ENCODE peak calls at places on chromosomes 6 and 20, in five cellular contexts. One of them, this sample, is unnamed.
A peak's percentile ranks its signal among the peaks of the same experiment; 100 is the strongest.

GRCh38 chr6:3453410-3453809 is 3.4 kb downstream of the SLC22A23 start:
- DNase-seq in AG09319: no peak
- DNase-seq in NB4: no peak
- DNase-seq in pancreas: no peak
- DNase-seq in transverse colon: no peak
- DNase-seq in this sample: no peak

GRCh38 chr6:36025932-36026327 is 1.5 kb upstream of the SLC26A8 start:
- DNase-seq in NB4: no peak
- DNase-seq in transverse colon: no peak
- DNase-seq in pancreas: no peak
- DNase-seq in AG09319: no peak
- DNase-seq in this sample: no peak

GRCh38 chr20:38373898-38374297 is 27.6 kb downstream of the LBP start:
- DNase-seq in AG09319: no peak
- DNase-seq in transverse colon: no peak
- DNase-seq in NB4: no peak
- DNase-seq in pancreas: no peak
- DNase-seq in this sample: no peak

GRCh38 chr6:154127638-154128037 is 88.6 kb downstream of the OPRM1 start:
- DNase-seq in NB4: no peak
- DNase-seq in AG09319: no peak
- DNase-seq in transverse colon: no peak
- DNase-seq in pancreas: no peak
- DNase-seq in this sample: no peak

GRCh38 chr6:42369568-42369967 is 82.2 kb downstream of the TRERF1 start:
- DNase-seq in transverse colon: peak; percentile 52
- DNase-seq in AG09319: no peak
- DNase-seq in pancreas: no peak
- DNase-seq in NB4: peak; percentile 61
- DNase-seq in this sample: no peak

GRCh38 chr20:33291830-33292355 is 8.9 kb downstream of the BPIFB1 start:
- DNase-seq in NB4: peak; percentile 52
- DNase-seq in transverse colon: peak; percentile 33
- DNase-seq in pancreas: peak; percentile 60
- DNase-seq in AG09319: no peak
- DNase-seq in this sample: peak; percentile 52

GRCh38 chr20:31566658-31567379 is 38.3 kb upstream of the ID1 start:
- DNase-seq in NB4: no peak
- DNase-seq in AG09319: no peak
- DNase-seq in pancreas: peak; percentile 47
- DNase-seq in transverse colon: peak; percentile 44
- DNase-seq in this sample: no peak

GRCh38 chr20:47003223-47003622 is 108.6 kb downstream of the EYA2 start:
- DNase-seq in transverse colon: no peak
- DNase-seq in AG09319: no peak
- DNase-seq in NB4: no peak
- DNase-seq in pancreas: no peak
- DNase-seq in this sample: no peak

GRCh38 chr20:17281478-17281877 is 54.6 kb downstream of the PCSK2 start:
- DNase-seq in pancreas: peak; percentile 36
- DNase-seq in transverse colon: no peak
- DNase-seq in NB4: peak; percentile 36
- DNase-seq in AG09319: no peak
- DNase-seq in this sample: no peak
- TF ChIP-seq CTCF in pancreas: peak; percentile 12
- TF ChIP-seq CTCF in transverse colon: no peak
- TF ChIP-seq CTCF in NB4: peak; percentile 80
- TF ChIP-seq CTCF in AG09319: peak; percentile 14
- TF ChIP-seq CTCF in this sample: peak; percentile 23

GRCh38 chr6:108168026-108168463 is 2.2 kb downstream of the NR2E1 start:
- DNase-seq in pancreas: no peak
- DNase-seq in NB4: no peak
- DNase-seq in transverse colon: no peak
- DNase-seq in AG09319: no peak
- DNase-seq in this sample: no peak

GRCh38 chr6:108167449-108167903 is 1.7 kb downstream of the NR2E1 start:
- DNase-seq in transverse colon: no peak
- DNase-seq in NB4: no peak
- DNase-seq in pancreas: no peak
- DNase-seq in AG09319: no peak
- DNase-seq in this sample: no peak

GRCh38 chr6:108169801-108170606 is 4.2 kb downstream of the NR2E1 start:
- DNase-seq in AG09319: no peak
- DNase-seq in transverse colon: no peak
- DNase-seq in pancreas: no peak
- DNase-seq in NB4: no peak
- DNase-seq in this sample: no peak

GRCh38 chr6:108168980-108169800 is 3.4 kb downstream of the NR2E1 start:
- DNase-seq in NB4: peak; percentile 32
- DNase-seq in pancreas: no peak
- DNase-seq in AG09319: no peak
- DNase-seq in transverse colon: no peak
- DNase-seq in this sample: no peak

DNA sequence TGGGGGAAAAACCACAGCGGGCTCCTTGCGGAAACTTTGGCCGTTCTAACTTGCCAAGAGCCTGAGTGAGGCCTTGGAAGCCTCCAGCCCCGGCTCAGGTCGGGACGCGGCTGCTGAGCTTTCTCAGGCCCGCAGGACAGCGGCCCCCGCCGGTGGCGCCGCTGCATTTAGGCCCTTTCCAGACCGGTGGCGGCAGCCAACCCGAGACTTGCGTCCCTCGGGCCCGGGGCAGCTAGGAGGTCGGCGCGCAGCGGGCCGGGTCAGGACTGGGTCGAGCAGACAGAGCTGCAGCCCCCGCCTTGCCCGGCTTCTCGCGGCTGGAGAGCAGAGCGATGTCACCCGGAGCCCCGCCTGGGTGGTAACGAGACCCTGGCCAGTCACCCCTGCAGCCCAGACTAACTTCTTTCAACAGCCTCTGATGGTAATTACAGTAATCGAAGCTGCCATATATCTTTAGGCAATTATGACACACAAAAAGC is 2.7 kb downstream of the NR2E1 start:
- DNase-seq in NB4: peak; percentile 56
- DNase-seq in AG09319: no peak
- DNase-seq in pancreas: peak; percentile 39
- DNase-seq in transverse colon: peak; percentile 29
- DNase-seq in this sample: no peak
- TF ChIP-seq CTCF in NB4: peak; percentile 5
- TF ChIP-seq CTCF in AG09319: peak; percentile 2
- TF ChIP-seq CTCF in pancreas: no peak
- TF ChIP-seq CTCF in transverse colon: no peak
- TF ChIP-seq CTCF in this sample: no peak

DNA sequence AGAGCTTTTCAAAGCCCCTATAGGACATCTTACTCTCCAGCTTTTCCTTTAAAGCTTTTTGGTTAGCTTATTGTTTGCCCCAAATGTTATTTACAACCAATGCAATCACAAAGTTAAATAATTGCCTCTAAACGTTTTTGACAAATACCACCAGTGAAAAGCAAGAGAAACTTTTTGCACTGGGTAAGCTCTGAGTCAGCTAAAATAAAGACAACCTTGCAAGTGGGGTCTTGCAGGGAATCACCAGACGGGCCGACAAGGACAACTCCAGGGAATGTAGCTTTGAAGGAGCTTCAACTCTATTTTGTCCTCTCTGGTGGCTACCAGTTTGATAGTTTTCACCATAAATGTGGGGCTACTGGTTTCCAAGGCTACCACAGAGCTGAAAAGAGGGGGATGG is 14.7 kb upstream of the PSMF1 start:
- DNase-seq in transverse colon: no peak
- DNase-seq in NB4: no peak
- DNase-seq in pancreas: no peak
- DNase-seq in AG09319: no peak
- DNase-seq in this sample: no peak
- TF ChIP-seq CTCF in transverse colon: no peak
- TF ChIP-seq CTCF in NB4: no peak
- TF ChIP-seq CTCF in pancreas: no peak
- TF ChIP-seq CTCF in AG09319: no peak
- TF ChIP-seq CTCF in this sample: no peak

DNA sequence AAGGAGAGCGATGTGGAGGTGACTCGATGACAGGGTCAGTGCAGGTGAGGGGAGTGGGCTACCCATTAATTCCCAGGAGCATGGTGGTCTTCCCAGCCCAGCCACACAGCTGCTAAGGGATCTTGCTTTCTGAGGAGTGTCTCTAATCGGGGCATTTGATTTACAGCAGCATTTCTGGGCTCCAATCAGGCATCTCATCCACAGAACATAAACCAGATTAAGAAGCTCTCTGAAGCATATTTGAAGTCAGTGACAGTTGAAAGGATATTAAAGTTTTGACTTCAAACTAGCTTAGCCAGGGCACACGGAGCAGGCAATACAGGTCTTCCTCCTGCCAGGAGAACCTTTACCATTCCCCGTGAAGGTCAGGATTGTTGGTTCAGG is 40.0 kb upstream of the ZNF831 start:
- DNase-seq in transverse colon: no peak
- DNase-seq in NB4: no peak
- DNase-seq in AG09319: no peak
- DNase-seq in pancreas: no peak
- DNase-seq in this sample: no peak
- TF ChIP-seq CTCF in transverse colon: no peak
- TF ChIP-seq CTCF in NB4: no peak
- TF ChIP-seq CTCF in AG09319: no peak
- TF ChIP-seq CTCF in pancreas: no peak
- TF ChIP-seq CTCF in this sample: no peak

DNA sequence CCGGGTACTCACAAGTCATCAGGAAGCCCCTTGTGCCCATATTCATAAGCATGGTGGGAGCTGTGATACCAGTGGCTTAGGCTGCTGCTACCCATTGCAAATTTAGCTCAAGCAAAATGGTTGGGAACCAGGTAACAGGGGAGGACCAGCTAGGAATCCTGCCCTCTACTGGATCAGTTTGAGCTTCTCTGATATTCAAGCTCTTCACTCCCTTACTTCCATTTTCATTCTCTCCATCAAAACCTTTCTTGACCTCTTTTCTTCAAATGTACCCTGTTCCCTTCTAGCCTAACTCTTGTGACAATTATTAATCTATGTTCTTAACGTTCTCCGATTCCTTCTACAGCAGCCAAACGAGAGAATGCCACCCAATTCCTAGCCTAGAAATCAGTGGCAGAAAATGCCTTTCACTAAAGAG is 9.7 kb downstream of the NOL7 start:
- DNase-seq in transverse colon: no peak
- DNase-seq in pancreas: no peak
- DNase-seq in NB4: peak; percentile 78
- DNase-seq in AG09319: no peak
- DNase-seq in this sample: no peak
- TF ChIP-seq CTCF in transverse colon: no peak
- TF ChIP-seq CTCF in pancreas: no peak
- TF ChIP-seq CTCF in NB4: peak; percentile 64
- TF ChIP-seq CTCF in AG09319: peak; percentile 38
- TF ChIP-seq CTCF in this sample: peak; percentile 37

DNA sequence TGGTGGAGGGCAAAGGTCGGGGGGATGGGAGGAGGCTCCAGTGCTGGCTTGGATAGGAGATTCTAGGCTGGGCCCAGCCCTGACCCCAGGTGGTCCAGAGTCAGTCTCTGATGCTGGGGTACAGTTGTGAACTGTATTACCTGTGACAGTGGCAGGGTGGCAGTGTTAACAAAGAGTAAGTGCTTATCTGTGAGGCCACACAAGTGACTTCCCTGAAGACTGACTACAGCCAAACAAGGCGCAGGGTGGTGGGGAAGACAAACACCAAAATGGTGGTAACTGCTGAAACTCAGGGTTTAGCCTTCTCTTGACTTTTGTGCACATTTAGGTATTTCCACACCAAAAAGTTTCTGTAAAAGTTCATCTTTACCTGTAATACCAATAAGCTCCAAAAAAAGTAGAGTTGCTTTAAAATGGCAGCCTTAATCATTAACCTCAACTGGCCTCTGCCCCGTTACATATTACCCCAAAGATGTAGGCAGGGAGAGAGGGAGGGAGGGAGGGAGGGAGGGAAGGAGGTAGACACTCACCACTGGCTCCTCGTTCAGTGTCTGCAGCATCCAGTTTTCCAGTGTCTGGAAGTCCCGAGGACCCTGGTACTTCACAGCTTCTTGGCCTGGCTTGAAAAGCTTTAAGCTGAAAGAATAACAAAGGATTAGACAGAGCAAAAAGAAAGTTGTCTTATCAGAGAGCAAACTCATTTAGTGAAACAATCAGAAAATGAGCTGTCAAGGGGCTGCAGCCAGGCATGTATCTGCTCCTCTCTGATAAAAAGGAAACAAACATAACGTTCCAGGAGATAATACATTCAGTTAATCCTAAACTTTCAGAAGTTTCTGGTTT is 11.3 kb downstream of the TXNDC5 start:
- DNase-seq in NB4: peak; percentile 22
- DNase-seq in pancreas: no peak
- DNase-seq in AG09319: no peak
- DNase-seq in transverse colon: peak; percentile 38
- DNase-seq in this sample: no peak
- TF ChIP-seq CTCF in NB4: no peak
- TF ChIP-seq CTCF in pancreas: no peak
- TF ChIP-seq CTCF in AG09319: no peak
- TF ChIP-seq CTCF in transverse colon: no peak
- TF ChIP-seq CTCF in this sample: peak; percentile 26

DNA sequence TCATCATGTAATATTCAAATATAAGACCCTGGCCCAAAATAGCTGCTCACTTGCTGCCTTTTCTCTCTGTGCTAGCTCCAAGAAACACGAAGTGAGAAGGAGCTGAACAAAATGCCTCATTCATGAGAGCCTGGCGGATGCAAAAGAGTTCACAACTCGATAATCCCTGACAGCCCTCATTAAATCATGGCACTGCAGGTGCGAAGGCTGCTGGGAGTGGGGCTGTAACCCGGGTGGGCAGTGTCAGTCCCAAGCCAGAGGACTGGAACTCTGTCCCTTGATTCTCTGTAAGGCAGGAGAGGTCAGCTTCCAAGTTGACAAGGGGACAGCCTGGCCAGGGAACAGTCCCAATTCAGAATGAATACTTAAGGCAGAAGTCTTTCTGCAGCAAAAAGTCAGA is 318.5 kb downstream of the CDC5L start:
- DNase-seq in pancreas: no peak
- DNase-seq in transverse colon: no peak
- DNase-seq in AG09319: no peak
- DNase-seq in NB4: no peak
- DNase-seq in this sample: no peak
- TF ChIP-seq CTCF in pancreas: no peak
- TF ChIP-seq CTCF in transverse colon: no peak
- TF ChIP-seq CTCF in AG09319: no peak
- TF ChIP-seq CTCF in NB4: no peak
- TF ChIP-seq CTCF in this sample: no peak

DNA sequence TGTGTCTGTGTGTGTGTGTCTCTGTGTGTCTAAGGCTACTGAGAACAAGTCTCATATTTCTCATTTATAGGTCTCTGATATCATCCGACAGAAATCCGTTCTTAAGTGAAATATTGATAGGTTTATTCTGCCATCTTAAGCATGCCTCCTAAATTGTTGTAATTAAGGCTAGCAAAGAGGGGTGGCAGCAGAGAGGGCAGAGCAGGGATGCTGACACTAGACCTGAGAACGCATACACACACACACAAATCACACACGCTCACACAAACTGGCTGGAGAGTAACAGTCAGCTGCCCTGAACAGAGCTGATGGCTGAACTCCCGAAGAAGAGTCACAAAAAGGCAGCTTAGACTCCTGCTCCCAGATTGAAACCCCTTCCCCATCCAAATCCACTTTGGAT is 85.0 kb upstream of the LRFN2 start:
- DNase-seq in pancreas: no peak
- DNase-seq in NB4: no peak
- DNase-seq in transverse colon: no peak
- DNase-seq in AG09319: no peak
- DNase-seq in this sample: no peak
- TF ChIP-seq CTCF in pancreas: no peak
- TF ChIP-seq CTCF in NB4: no peak
- TF ChIP-seq CTCF in transverse colon: no peak
- TF ChIP-seq CTCF in AG09319: no peak
- TF ChIP-seq CTCF in this sample: no peak

GRCh38 chr6:128295670-128296069 is 224.7 kb downstream of the PTPRK start:
- DNase-seq in transverse colon: no peak
- DNase-seq in pancreas: no peak
- DNase-seq in AG09319: no peak
- DNase-seq in NB4: no peak
- DNase-seq in this sample: no peak
- TF ChIP-seq CTCF in transverse colon: no peak
- TF ChIP-seq CTCF in pancreas: no peak
- TF ChIP-seq CTCF in AG09319: no peak
- TF ChIP-seq CTCF in NB4: no peak
- TF ChIP-seq CTCF in this sample: no peak